ENCODE peak calls at places on chromosomes 12 and 14, in seven cellular contexts. One of them, this sample, is unnamed.

GRCh38 chr12:12482150-12482761 is 80.4 kb downstream of the DUSP16 start:
- DNase-seq in upper lobe of right lung: no peak
- DNase-seq in AG04450: no peak
- DNase-seq in transverse colon: no peak
- DNase-seq in Panc1: no peak
- DNase-seq in fibroblast of lung: no peak
- DNase-seq in hepatocyte: no peak
- DNase-seq in this sample: no peak

GRCh38 chr12:45388545-45388944 is 172.7 kb downstream of the ANO6 start:
- DNase-seq in upper lobe of right lung: no peak
- DNase-seq in AG04450: peak; percentile 30
- DNase-seq in transverse colon: peak; percentile 15
- DNase-seq in Panc1: no peak
- DNase-seq in fibroblast of lung: peak; percentile 50
- DNase-seq in hepatocyte: peak; percentile 40
- DNase-seq in this sample: peak; percentile 22

GRCh38 chr12:106508966-106509365 is 73.8 kb upstream of the RFX4 start:
- DNase-seq in upper lobe of right lung: no peak
- DNase-seq in AG04450: no peak
- DNase-seq in transverse colon: no peak
- DNase-seq in Panc1: no peak
- DNase-seq in fibroblast of lung: no peak
- DNase-seq in hepatocyte: no peak
- DNase-seq in this sample: no peak

GRCh38 chr12:34403706-34404376 is 381.5 kb downstream of the ALG10 start:
- DNase-seq in upper lobe of right lung: peak; percentile 50
- DNase-seq in AG04450: no peak
- DNase-seq in transverse colon: peak; percentile 4
- DNase-seq in Panc1: no peak
- DNase-seq in fibroblast of lung: no peak
- DNase-seq in hepatocyte: peak; percentile 1
- DNase-seq in this sample: no peak

GRCh38 chr14:22370084-22370847 is 218.8 kb downstream of the DAD1 start:
- DNase-seq in upper lobe of right lung: peak; percentile 69
- DNase-seq in AG04450: no peak
- DNase-seq in transverse colon: no peak
- DNase-seq in Panc1: no peak
- DNase-seq in fibroblast of lung: peak; percentile 75
- DNase-seq in hepatocyte: no peak
- DNase-seq in this sample: no peak

GRCh38 chr14:106372870-106373657 is 846.7 kb downstream of the TMEM121 start:
- DNase-seq in upper lobe of right lung: peak; percentile 84
- DNase-seq in AG04450: no peak
- DNase-seq in transverse colon: peak; percentile 72
- DNase-seq in Panc1: peak; percentile 17
- DNase-seq in fibroblast of lung: no peak
- DNase-seq in hepatocyte: no peak
- DNase-seq in this sample: peak; percentile 70

GRCh38 chr14:105846312-105846711 is 319.9 kb downstream of the TMEM121 start:
- DNase-seq in upper lobe of right lung: no peak
- DNase-seq in AG04450: no peak
- DNase-seq in transverse colon: no peak
- DNase-seq in Panc1: no peak
- DNase-seq in fibroblast of lung: no peak
- DNase-seq in hepatocyte: no peak
- DNase-seq in this sample: no peak

GRCh38 chr14:102479777-102480176 is 29.8 kb downstream of the ANKRD9 start:
- DNase-seq in upper lobe of right lung: peak; percentile 83
- DNase-seq in AG04450: no peak
- DNase-seq in transverse colon: peak; percentile 65
- DNase-seq in Panc1: no peak
- DNase-seq in fibroblast of lung: no peak
- DNase-seq in hepatocyte: no peak
- DNase-seq in this sample: no peak

GRCh38 chr12:100512692-100513091 is 39.0 kb downstream of the NR1H4 start:
- DNase-seq in upper lobe of right lung: no peak
- DNase-seq in AG04450: no peak
- DNase-seq in transverse colon: no peak
- DNase-seq in Panc1: no peak
- DNase-seq in fibroblast of lung: no peak
- DNase-seq in hepatocyte: no peak
- DNase-seq in this sample: no peak

GRCh38 chr12:46354111-46354798 is 18.3 kb downstream of the SLC38A2 start:
- DNase-seq in upper lobe of right lung: no peak
- DNase-seq in AG04450: no peak
- DNase-seq in transverse colon: no peak
- DNase-seq in Panc1: no peak
- DNase-seq in fibroblast of lung: no peak
- DNase-seq in hepatocyte: no peak
- DNase-seq in this sample: no peak

GRCh38 chr12:107780298-107780697 is 5.8 kb downstream of the ASCL4 start:
- DNase-seq in upper lobe of right lung: no peak
- DNase-seq in AG04450: no peak
- DNase-seq in transverse colon: no peak
- DNase-seq in Panc1: no peak
- DNase-seq in fibroblast of lung: no peak
- DNase-seq in hepatocyte: no peak
- DNase-seq in this sample: no peak

GRCh38 chr12:8052679-8053078 is 13.5 kb downstream of the C3AR1 start:
- DNase-seq in upper lobe of right lung: peak; percentile 83
- DNase-seq in AG04450: no peak
- DNase-seq in transverse colon: no peak
- DNase-seq in Panc1: no peak
- DNase-seq in fibroblast of lung: no peak
- DNase-seq in hepatocyte: no peak
- DNase-seq in this sample: no peak

GRCh38 chr12:101891462-101891971 is 14.1 kb downstream of the DRAM1 start:
- DNase-seq in upper lobe of right lung: peak; percentile 77
- DNase-seq in AG04450: peak; percentile 75
- DNase-seq in transverse colon: peak; percentile 64
- DNase-seq in Panc1: no peak
- DNase-seq in fibroblast of lung: peak; percentile 92
- DNase-seq in hepatocyte: peak; percentile 49
- DNase-seq in this sample: no peak

GRCh38 chr12:30877110-30877875 is 49.3 kb upstream of the TSPAN11 start:
- DNase-seq in upper lobe of right lung: peak; percentile 72
- DNase-seq in AG04450: no peak
- DNase-seq in transverse colon: no peak
- DNase-seq in Panc1: no peak
- DNase-seq in fibroblast of lung: no peak
- DNase-seq in hepatocyte: no peak
- DNase-seq in this sample: no peak

GRCh38 chr14:38286481-38286880 is 30.6 kb upstream of the CLEC14A start:
- DNase-seq in upper lobe of right lung: no peak
- DNase-seq in AG04450: no peak
- DNase-seq in transverse colon: no peak
- DNase-seq in Panc1: no peak
- DNase-seq in fibroblast of lung: no peak
- DNase-seq in hepatocyte: no peak
- DNase-seq in this sample: no peak

GRCh38 chr14:34088918-34089317 is 138.0 kb upstream of the EGLN3 start:
- DNase-seq in upper lobe of right lung: no peak
- DNase-seq in AG04450: no peak
- DNase-seq in transverse colon: no peak
- DNase-seq in Panc1: no peak
- DNase-seq in fibroblast of lung: no peak
- DNase-seq in hepatocyte: no peak
- DNase-seq in this sample: no peak

GRCh38 chr12:11894890-11895289 is 175.8 kb upstream of the BCL2L14 start:
- DNase-seq in upper lobe of right lung: no peak
- DNase-seq in AG04450: no peak
- DNase-seq in transverse colon: no peak
- DNase-seq in Panc1: no peak
- DNase-seq in fibroblast of lung: no peak
- DNase-seq in hepatocyte: no peak
- DNase-seq in this sample: no peak

GRCh38 chr12:20549115-20549719 is 145.9 kb upstream of the SLCO1C1 start:
- DNase-seq in upper lobe of right lung: no peak
- DNase-seq in AG04450: no peak
- DNase-seq in transverse colon: peak; percentile 26
- DNase-seq in Panc1: no peak
- DNase-seq in fibroblast of lung: peak; percentile 21
- DNase-seq in hepatocyte: peak; percentile 51
- DNase-seq in this sample: peak; percentile 41

GRCh38 chr12:62977419-62977818 is 42.5 kb upstream of the PPM1H start:
- DNase-seq in upper lobe of right lung: no peak
- DNase-seq in AG04450: no peak
- DNase-seq in transverse colon: peak; percentile 34
- DNase-seq in Panc1: no peak
- DNase-seq in fibroblast of lung: peak; percentile 29
- DNase-seq in hepatocyte: no peak
- DNase-seq in this sample: no peak

DNA sequence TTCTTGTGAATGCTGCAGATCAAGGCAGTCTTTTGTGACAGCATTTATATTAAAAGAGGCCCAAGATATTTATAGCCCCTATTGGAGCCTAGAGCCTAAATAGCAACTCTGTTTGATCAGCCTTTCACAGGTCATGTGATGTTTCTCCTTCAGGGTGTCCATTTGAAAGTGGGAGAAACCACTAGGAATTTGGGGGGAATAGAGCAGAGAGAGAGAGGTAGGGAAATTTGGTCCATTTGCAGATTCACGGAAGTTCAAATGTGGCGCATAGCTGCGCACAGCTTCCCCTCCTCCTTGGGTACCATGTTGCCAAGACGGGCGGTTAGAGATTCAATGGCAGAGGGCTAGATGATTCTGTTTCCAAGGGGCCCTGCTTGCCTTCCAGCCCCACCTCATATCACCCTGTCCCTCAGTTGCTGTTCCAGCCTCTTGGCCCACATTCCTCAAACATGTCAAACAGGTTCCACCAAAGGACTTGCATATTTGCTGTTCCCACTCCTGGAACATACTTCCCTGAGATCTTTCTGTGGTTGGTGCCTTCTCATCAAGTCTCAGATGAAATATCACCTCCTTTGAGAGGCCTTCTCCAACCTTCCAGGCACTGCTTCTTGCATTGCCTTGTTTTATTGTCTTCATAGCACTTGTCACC is 220.8 kb downstream of the CHST11 start:
- DNase-seq in upper lobe of right lung: no peak
- DNase-seq in AG04450: no peak
- DNase-seq in transverse colon: no peak
- DNase-seq in Panc1: no peak
- DNase-seq in fibroblast of lung: no peak
- DNase-seq in hepatocyte: no peak
- DNase-seq in this sample: no peak
- H3K27me3 ChIP-seq in upper lobe of right lung: no peaks in the 10 kb centered on the region
- H3K27me3 ChIP-seq in AG04450: no peaks in the 10 kb centered on the region
- H3K27me3 ChIP-seq in transverse colon: no peaks in the 10 kb centered on the region
- H3K27me3 ChIP-seq in Panc1: no peaks in the 10 kb centered on the region
- H3K27me3 ChIP-seq in fibroblast of lung: no peaks in the 10 kb centered on the region
- H3K27me3 ChIP-seq in hepatocyte: no peaks in the 10 kb centered on the region
- H3K27me3 ChIP-seq in this sample: no peaks in the 10 kb centered on the region

DNA sequence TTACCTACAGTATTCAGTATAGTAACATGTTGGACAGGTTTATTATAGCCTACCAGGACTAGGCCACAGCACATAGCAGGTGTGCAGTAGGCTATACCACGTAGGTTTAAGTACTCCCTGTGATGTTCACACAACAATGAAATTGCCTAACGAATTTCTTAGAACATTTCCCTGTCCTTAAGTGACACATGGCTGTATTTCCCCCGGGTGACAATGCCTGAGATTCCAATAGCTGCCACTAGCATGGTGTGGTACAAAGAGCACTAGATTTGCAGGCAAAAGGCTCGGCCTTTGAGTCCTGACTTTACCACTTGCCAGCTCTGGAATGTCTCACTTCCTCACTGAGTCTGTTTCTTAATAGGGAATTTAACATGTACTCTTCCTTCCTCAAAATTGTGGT is 19.7 kb downstream of the PTPN21 start:
- DNase-seq in upper lobe of right lung: no peak
- DNase-seq in AG04450: no peak
- DNase-seq in transverse colon: peak; percentile 75
- DNase-seq in Panc1: no peak
- DNase-seq in fibroblast of lung: no peak
- DNase-seq in hepatocyte: peak; percentile 58
- DNase-seq in this sample: no peak
- TF ChIP-seq CTCF in upper lobe of right lung: no peak
- TF ChIP-seq CTCF in AG04450: no peak
- TF ChIP-seq CTCF in transverse colon: peak; percentile 43
- TF ChIP-seq CTCF in Panc1: no peak
- TF ChIP-seq CTCF in fibroblast of lung: no peak
- TF ChIP-seq CTCF in hepatocyte: no peak
- TF ChIP-seq CTCF in this sample: no peak

GRCh38 chr14:73162271-73162670 is 26.0 kb downstream of the PSEN1 start:
- DNase-seq in upper lobe of right lung: no peak
- DNase-seq in AG04450: no peak
- DNase-seq in transverse colon: no peak
- DNase-seq in Panc1: no peak
- DNase-seq in fibroblast of lung: no peak
- DNase-seq in hepatocyte: no peak
- DNase-seq in this sample: no peak
- H3K27ac ChIP-seq in upper lobe of right lung: no peak overlapping the region
- H3K27ac ChIP-seq in AG04450: no peak overlapping the region
- H3K27ac ChIP-seq in transverse colon: no peak overlapping the region
- H3K27ac ChIP-seq in Panc1: no peak overlapping the region
- H3K27ac ChIP-seq in fibroblast of lung: no peak overlapping the region
- H3K27ac ChIP-seq in hepatocyte: no peak overlapping the region
- H3K27ac ChIP-seq in this sample: no peak overlapping the region

GRCh38 chr14:23694085-23694975 is 58.2 kb downstream of the DHRS2 start:
- DNase-seq in upper lobe of right lung: no peak
- DNase-seq in AG04450: no peak
- DNase-seq in transverse colon: no peak
- DNase-seq in Panc1: no peak
- DNase-seq in fibroblast of lung: no peak
- DNase-seq in hepatocyte: peak; percentile 64
- DNase-seq in this sample: peak; percentile 74

GRCh38 chr14:23696706-23697239 is 60.6 kb downstream of the DHRS2 start:
- DNase-seq in upper lobe of right lung: no peak
- DNase-seq in AG04450: no peak
- DNase-seq in transverse colon: no peak
- DNase-seq in Panc1: no peak
- DNase-seq in fibroblast of lung: no peak
- DNase-seq in hepatocyte: no peak
- DNase-seq in this sample: no peak

GRCh38 chr14:23692416-23692815 is 56.3 kb downstream of the DHRS2 start:
- DNase-seq in upper lobe of right lung: no peak
- DNase-seq in AG04450: no peak
- DNase-seq in transverse colon: no peak
- DNase-seq in Panc1: no peak
- DNase-seq in fibroblast of lung: no peak
- DNase-seq in hepatocyte: no peak
- DNase-seq in this sample: no peak

GRCh38 chr14:23695220-23695999 is 59.2 kb downstream of the DHRS2 start:
- DNase-seq in upper lobe of right lung: no peak
- DNase-seq in AG04450: no peak
- DNase-seq in transverse colon: no peak
- DNase-seq in Panc1: no peak
- DNase-seq in fibroblast of lung: no peak
- DNase-seq in hepatocyte: peak; percentile 23
- DNase-seq in this sample: peak; percentile 84

DNA sequence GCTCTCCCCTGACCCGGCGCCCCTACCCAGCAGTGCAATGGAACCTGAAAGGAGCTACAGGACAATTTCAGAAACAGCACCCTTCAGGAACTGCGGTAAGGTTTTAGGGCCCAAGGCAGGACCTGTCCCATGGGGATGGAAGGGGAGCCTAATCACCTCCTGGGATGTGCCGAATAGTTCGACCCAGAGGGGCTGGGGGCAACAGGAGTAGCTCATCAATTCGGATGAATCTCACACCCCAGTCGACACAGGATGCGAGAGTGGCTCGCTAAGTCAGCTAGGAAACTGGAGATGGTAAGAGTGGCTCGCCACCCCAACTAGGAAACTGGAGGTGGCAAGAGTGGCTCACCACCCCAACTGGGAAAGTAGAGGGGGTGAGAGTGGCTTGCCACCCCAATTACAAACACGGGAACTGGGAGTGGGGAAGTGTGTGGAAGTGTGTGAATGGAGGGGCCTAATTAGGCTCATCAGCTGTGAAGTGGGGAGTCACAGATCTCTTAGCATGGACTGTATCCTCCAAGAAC is 57.1 kb downstream of the DHRS2 start:
- DNase-seq in upper lobe of right lung: no peak
- DNase-seq in AG04450: no peak
- DNase-seq in transverse colon: no peak
- DNase-seq in Panc1: no peak
- DNase-seq in fibroblast of lung: no peak
- DNase-seq in hepatocyte: no peak
- DNase-seq in this sample: no peak
- H3K27me3 ChIP-seq in upper lobe of right lung: no peaks in the 10 kb centered on the region
- H3K27me3 ChIP-seq in AG04450: peaks cover 17% of the 10 kb centered on the region
- H3K27me3 ChIP-seq in transverse colon: peaks cover 6% of the 10 kb centered on the region
- H3K27me3 ChIP-seq in Panc1: no peaks in the 10 kb centered on the region
- H3K27me3 ChIP-seq in fibroblast of lung: peaks cover 3% of the 10 kb centered on the region
- H3K27me3 ChIP-seq in hepatocyte: no peaks in the 10 kb centered on the region
- H3K27me3 ChIP-seq in this sample: no peaks in the 10 kb centered on the region

This sample was measured in WERI-Rb-1.